ENCODE peak calls at places on chromosomes 4 and X, in five cellular contexts. G is HepG2, I is H1, Y is HCT116, T is K562. A is an unnamed sample.
A peak's percentile ranks its signal among the peaks of the same experiment; 100 is the strongest.

GRCh38 chr4:99821918-99822503 is 5.4 kb downstream of the DAPP1 start:
- DNase-seq in G (no peak), I (no peak), Y (no peak), T (no peak), A (no peak)

GRCh38 chr4:102663073-102663472 is 97.7 kb downstream of the MANBA start:
- DNase-seq in G (no peak), I (no peak), Y (no peak), T (no peak), A (no peak)

GRCh38 chr4:102843273-102843672 is 15.9 kb upstream of the UBE2D3 start:
- DNase-seq in G (no peak), I (no peak), Y (no peak), T (no peak), A (no peak)

GRCh38 chrX:134484039-134484438 is 24.1 kb downstream of the HPRT1 start:
- DNase-seq in G (peak; percentile 15), I (no peak), Y (peak; percentile 36), T (peak; percentile 20), A (peak; percentile 78)

GRCh38 chr4:26178874-26179273 is 141.9 kb upstream of the RBPJ start:
- DNase-seq in G (no peak), I (no peak), Y (no peak), T (no peak), A (no peak)

GRCh38 chr4:19700951-19701350 is 550.8 kb upstream of the SLIT2 start:
- DNase-seq in G (no peak), I (no peak), Y (no peak), T (no peak), A (peak; percentile 19)

GRCh38 chr4:177041356-177041755 is 248.6 kb upstream of the VEGFC start:
- DNase-seq in G (no peak), I (no peak), Y (no peak), T (no peak), A (no peak)

GRCh38 chrX:129360175-129360574 is 163.1 kb downstream of the SMARCA1 start:
- DNase-seq in G (peak; percentile 61), I (peak; percentile 62), Y (peak; percentile 33), T (peak; percentile 29), A (peak; percentile 44)

GRCh38 chr4:56267558-56267957 is 119.7 kb downstream of the AASDH start:
- DNase-seq in G (no peak), I (no peak), Y (no peak), T (no peak), A (no peak)

GRCh38 chr4:52750819-52751348 is 341 bp downstream of the ERVMER34-1 start:
- DNase-seq in G (no peak), I (peak; percentile 77), Y (peak; percentile 16), T (no peak), A (peak; percentile 4)
- TF ChIP-seq EZH2 in G (no peak), I (peak; percentile 35), Y (no peak), T (no peak), A (peak; percentile 28)

GRCh38 chrX:48487362-48487785 is 11.4 kb downstream of the FTSJ1 start:
- DNase-seq in G (peak; percentile 30), I (no peak), Y (peak; percentile 90), T (peak; percentile 53), A (no peak)
- TF ChIP-seq POLR2A in G (no peak), I (no peak), Y (no peak), T (no peak), A (no peak)

GRCh38 chrX:76453737-76454406 is 26.4 kb downstream of the MAGEE1 start:
- DNase-seq in G (no peak), I (peak; percentile 46), Y (no peak), T (no peak), A (no peak)

GRCh38 chrX:76454456-76454927 is 27.0 kb downstream of the MAGEE1 start:
- DNase-seq in G (peak; percentile 4), I (peak; percentile 52), Y (peak; percentile 0), T (no peak), A (peak; percentile 2)
- H3K4me2 ChIP-seq in G (no peak overlapping the region), I (peak overlapping the region; percentile 30), Y (no peak overlapping the region), T (no peak overlapping the region), A (no peak overlapping the region)

GRCh38 chr4:734075-734474 is 28.4 kb downstream of the PCGF3 start:
- DNase-seq in G (no peak), I (no peak), Y (no peak), T (no peak), A (no peak)

GRCh38 chr4:732480-732879 is 26.8 kb downstream of the PCGF3 start:
- DNase-seq in G (no peak), I (no peak), Y (no peak), T (no peak), A (no peak)

GRCh38 chr4:734951-735350 is 29.3 kb downstream of the PCGF3 start:
- DNase-seq in G (no peak), I (no peak), Y (no peak), T (no peak), A (no peak)

GRCh38 chr4:733631-733980 is 28.0 kb downstream of the PCGF3 start:
- DNase-seq in G (no peak), I (no peak), Y (no peak), T (no peak), A (no peak)

GRCh38 chr4:732911-733630 is 27.4 kb downstream of the PCGF3 start:
- DNase-seq in G (no peak), I (no peak), Y (no peak), T (no peak), A (no peak)
- TF ChIP-seq EZH2 in G (no peak), I (no peak), Y (no peak), T (no peak), A (no peak)

DNA sequence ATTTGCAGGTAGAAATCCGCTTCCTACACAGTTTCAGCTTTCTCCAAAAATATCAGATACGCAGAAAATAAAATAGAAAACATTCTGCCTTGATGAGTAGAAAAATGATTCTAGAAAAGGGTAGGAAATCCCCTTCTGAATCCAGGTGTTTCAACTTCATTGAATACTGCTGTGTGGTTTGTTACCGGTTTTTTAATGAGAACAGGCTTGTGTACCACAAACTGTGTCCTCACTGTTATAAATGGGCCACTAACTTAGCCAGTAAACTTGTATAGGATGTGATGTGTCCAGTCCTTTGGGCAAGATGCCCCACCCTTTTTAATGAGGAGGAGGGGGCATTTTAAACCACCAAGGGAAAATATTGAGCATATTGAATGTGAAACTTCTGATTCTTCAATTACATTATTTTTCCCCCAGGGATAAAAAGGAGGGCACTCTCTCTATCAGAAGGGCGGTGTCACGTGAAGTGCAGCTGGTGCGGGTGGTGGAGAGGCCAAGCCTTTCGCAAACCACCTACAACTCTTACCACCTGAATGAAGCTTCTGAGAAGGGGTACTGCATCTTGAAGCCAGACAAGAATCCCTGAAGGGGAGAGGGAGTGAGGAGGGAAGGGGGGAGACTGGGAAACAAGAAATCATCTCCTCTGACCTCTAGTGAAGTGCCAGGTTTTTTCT is 4.5 kb downstream of the CXXC4 start:
- DNase-seq in G (no peak), I (peak; percentile 48), Y (no peak), T (no peak), A (no peak)
- TF ChIP-seq POLR2A in G (no peak), I (no peak), Y (no peak), T (no peak), A (no peak)

DNA sequence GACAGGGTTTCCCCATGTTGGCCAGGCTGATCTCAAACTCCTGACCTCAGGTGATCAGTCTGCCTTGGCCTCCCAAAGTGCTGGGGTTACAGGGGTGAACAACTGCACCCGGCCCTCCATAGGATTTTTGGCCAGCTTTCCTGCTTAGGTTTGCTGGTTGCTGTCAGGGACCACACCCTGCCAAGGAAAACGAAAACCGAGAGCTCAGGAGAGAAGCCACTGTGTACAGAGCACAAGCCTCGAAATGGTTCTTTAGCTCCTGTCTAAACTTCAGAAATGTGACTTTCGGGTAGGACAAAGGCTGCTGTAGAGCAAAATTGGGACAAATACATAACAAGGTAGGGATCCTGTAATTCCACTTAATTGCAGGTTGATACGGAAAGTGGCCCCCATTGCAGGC is 146.3 kb upstream of the ATP6AP2 start:
- DNase-seq in G (no peak), I (no peak), Y (no peak), T (no peak), A (no peak)
- H3K4me2 ChIP-seq in G (no peak overlapping the region), I (peak overlapping the region; percentile 54), Y (no peak overlapping the region), T (peak overlapping the region; percentile 74), A (no peak overlapping the region)

DNA sequence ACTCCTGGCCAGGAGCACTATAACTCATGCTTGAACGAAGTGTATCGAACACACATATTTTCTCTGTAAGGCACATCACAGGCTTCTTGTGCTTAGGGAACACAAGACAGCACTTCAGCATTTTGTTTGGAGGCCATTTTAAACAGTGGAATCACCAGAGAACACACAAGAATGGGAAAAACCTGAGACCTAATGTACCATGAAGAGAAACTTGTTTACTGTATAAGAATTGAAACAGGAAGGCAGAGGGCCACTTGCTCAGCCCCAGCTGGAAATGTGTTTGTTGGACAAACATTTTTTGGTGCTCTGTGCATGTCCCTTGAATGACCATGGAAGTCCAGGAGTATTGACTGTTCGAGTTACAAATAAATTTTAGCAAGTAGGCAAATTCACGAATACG is 47.5 kb downstream of the RAPGEF2 start:
- DNase-seq in G (no peak), I (no peak), Y (no peak), T (no peak), A (no peak)
- TF ChIP-seq EZH2 in G (no peak), I (no peak), Y (no peak), T (no peak), A (no peak)

DNA sequence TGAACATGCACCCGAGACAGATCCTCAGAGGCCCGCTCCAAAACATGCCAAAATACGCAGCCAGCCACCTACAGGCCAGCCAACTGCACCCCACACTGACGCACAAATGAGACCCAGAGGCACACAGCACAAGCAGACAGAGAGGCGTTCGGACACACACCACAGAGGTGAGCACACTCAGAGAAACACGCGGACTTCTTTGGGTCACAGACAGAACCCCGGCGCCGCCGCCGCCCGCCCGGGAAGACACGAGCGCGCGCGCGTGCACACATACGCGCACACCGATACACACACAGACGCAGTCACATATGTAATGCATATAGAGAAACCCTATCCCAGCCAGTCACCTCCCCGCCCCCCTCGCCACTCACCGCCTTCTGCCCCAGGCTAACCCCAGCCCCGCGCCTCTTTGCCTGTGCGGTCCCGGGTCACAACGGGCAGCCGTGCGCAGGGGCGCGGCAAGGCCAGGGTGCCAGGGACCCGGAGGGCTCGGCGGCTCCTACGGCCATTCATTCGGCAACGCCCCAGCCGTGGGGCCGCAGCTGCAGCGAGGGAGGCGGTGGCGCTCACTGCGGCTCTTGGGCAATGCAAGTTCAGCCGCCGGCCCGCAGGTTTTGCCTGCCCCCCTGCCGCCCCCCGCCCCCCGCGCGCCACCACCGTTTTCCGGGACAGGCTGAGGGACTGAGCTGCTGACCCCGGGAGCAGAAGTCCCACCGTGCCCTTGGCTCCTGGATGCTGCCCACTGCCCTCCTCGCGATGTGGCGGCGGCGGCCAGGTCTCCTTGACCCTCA is 532 bp downstream of the SEPTIN6 start:
- DNase-seq in G (no peak), I (peak; percentile 51), Y (no peak), T (peak; percentile 53), A (peak; percentile 27)
- TF ChIP-seq POLR2A in G (no peak), I (no peak), Y (no peak), T (no peak), A (no peak)

DNA sequence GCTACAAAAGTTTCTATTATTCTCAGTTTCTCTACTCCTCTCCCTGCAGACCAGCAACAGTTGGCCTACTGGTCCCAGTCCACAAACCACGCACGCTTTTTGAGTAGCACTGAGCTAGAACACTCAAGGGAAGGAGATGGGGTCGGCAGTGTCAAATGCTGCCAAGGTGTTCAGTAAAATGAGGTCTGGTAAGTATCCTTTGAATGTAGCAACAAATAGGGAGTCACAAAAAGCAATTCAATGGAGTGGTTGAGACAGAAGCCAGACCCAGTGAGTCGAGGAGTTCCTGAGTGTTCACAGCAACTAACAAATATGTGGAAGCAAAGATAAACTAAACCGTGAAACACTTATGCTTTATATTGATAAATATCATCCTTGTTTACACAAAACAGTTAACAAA is 355.7 kb downstream of the MID1IP1 start:
- DNase-seq in G (no peak), I (no peak), Y (no peak), T (no peak), A (no peak)
- H3K4me2 ChIP-seq in G (no peak overlapping the region), I (no peak overlapping the region), Y (no peak overlapping the region), T (no peak overlapping the region), A (no peak overlapping the region)